ENCODE peak calls at places on chromosomes 5 and 9, in ten cellular contexts. One of them, this sample, is unnamed.

GRCh38 chr9:18755263-18755662 is 277.7 kb downstream of the SAXO1 start:
- DNase-seq in activated T-helper 1 cell treated with Interleukin-2 at 50 U/mL for 16 hours: no peak
- DNase-seq in GM03348: no peak
- DNase-seq in NCI-H774: no peak
- DNase-seq in GM13977: no peak
- DNase-seq in A172: no peak
- DNase-seq in fibroblast of gingiva: no peak
- DNase-seq in left ventricle myocardium inferior: no peak
- DNase-seq in erythroblast: no peak
- DNase-seq in choroid plexus epithelial cell: no peak
- DNase-seq in this sample: no peak

GRCh38 chr5:171975877-171976667 is 30.4 kb downstream of the FBXW11 start:
- DNase-seq in choroid plexus epithelial cell: no peak
- DNase-seq in GM13977: no peak
- DNase-seq in activated T-helper 1 cell treated with Interleukin-2 at 50 U/mL for 16 hours: no peak
- DNase-seq in left ventricle myocardium inferior: no peak
- DNase-seq in NCI-H774: no peak
- DNase-seq in erythroblast: no peak
- DNase-seq in fibroblast of gingiva: no peak
- DNase-seq in A172: no peak
- DNase-seq in GM03348: no peak
- DNase-seq in this sample: no peak

GRCh38 chr5:179284751-179285191 is 60.5 kb downstream of the ADAMTS2 start:
- DNase-seq in fibroblast of gingiva: no peak
- DNase-seq in GM13977: no peak
- DNase-seq in choroid plexus epithelial cell: no peak
- DNase-seq in GM03348: no peak
- DNase-seq in NCI-H774: peak; percentile 75
- DNase-seq in activated T-helper 1 cell treated with Interleukin-2 at 50 U/mL for 16 hours: no peak
- DNase-seq in left ventricle myocardium inferior: peak; percentile 13
- DNase-seq in erythroblast: no peak
- DNase-seq in A172: no peak
- DNase-seq in this sample: no peak

GRCh38 chr9:98240475-98240874 is 15.0 kb downstream of the TBC1D2 start:
- DNase-seq in erythroblast: peak; percentile 63
- DNase-seq in A172: no peak
- DNase-seq in activated T-helper 1 cell treated with Interleukin-2 at 50 U/mL for 16 hours: no peak
- DNase-seq in GM03348: no peak
- DNase-seq in left ventricle myocardium inferior: no peak
- DNase-seq in GM13977: no peak
- DNase-seq in fibroblast of gingiva: no peak
- DNase-seq in NCI-H774: no peak
- DNase-seq in choroid plexus epithelial cell: peak; percentile 29
- DNase-seq in this sample: no peak

GRCh38 chr9:35570709-35571108 is 34.4 kb upstream of the TESK1 start:
- DNase-seq in left ventricle myocardium inferior: no peak
- DNase-seq in GM03348: no peak
- DNase-seq in NCI-H774: no peak
- DNase-seq in activated T-helper 1 cell treated with Interleukin-2 at 50 U/mL for 16 hours: no peak
- DNase-seq in choroid plexus epithelial cell: no peak
- DNase-seq in A172: no peak
- DNase-seq in fibroblast of gingiva: no peak
- DNase-seq in GM13977: no peak
- DNase-seq in erythroblast: no peak
- DNase-seq in this sample: no peak

GRCh38 chr5:35876922-35877321 is 20.2 kb downstream of the IL7R start:
- DNase-seq in A172: peak; percentile 91
- DNase-seq in fibroblast of gingiva: peak; percentile 26
- DNase-seq in NCI-H774: no peak
- DNase-seq in activated T-helper 1 cell treated with Interleukin-2 at 50 U/mL for 16 hours: no peak
- DNase-seq in GM03348: peak; percentile 52
- DNase-seq in choroid plexus epithelial cell: no peak
- DNase-seq in left ventricle myocardium inferior: no peak
- DNase-seq in erythroblast: no peak
- DNase-seq in GM13977: no peak
- DNase-seq in this sample: no peak

GRCh38 chr5:113331201-113331551 is 103.6 kb downstream of the TSSK1B start:
- DNase-seq in fibroblast of gingiva: peak; percentile 76
- DNase-seq in choroid plexus epithelial cell: peak; percentile 70
- DNase-seq in A172: peak; percentile 65
- DNase-seq in GM03348: peak; percentile 11
- DNase-seq in erythroblast: no peak
- DNase-seq in NCI-H774: no peak
- DNase-seq in activated T-helper 1 cell treated with Interleukin-2 at 50 U/mL for 16 hours: no peak
- DNase-seq in left ventricle myocardium inferior: no peak
- DNase-seq in GM13977: no peak
- DNase-seq in this sample: no peak

GRCh38 chr9:124180557-124180956 is 77.2 kb upstream of the NEK6 start:
- DNase-seq in activated T-helper 1 cell treated with Interleukin-2 at 50 U/mL for 16 hours: no peak
- DNase-seq in left ventricle myocardium inferior: peak; percentile 30
- DNase-seq in erythroblast: no peak
- DNase-seq in GM13977: no peak
- DNase-seq in NCI-H774: peak; percentile 43
- DNase-seq in A172: no peak
- DNase-seq in fibroblast of gingiva: peak; percentile 35
- DNase-seq in GM03348: peak; percentile 18
- DNase-seq in choroid plexus epithelial cell: peak; percentile 77
- DNase-seq in this sample: no peak

GRCh38 chr5:102536323-102536928 is 37.6 kb upstream of the SLCO6A1 start:
- DNase-seq in erythroblast: peak; percentile 7
- DNase-seq in choroid plexus epithelial cell: peak; percentile 36
- DNase-seq in activated T-helper 1 cell treated with Interleukin-2 at 50 U/mL for 16 hours: no peak
- DNase-seq in GM13977: no peak
- DNase-seq in fibroblast of gingiva: peak; percentile 4
- DNase-seq in GM03348: peak; percentile 34
- DNase-seq in A172: peak; percentile 18
- DNase-seq in left ventricle myocardium inferior: no peak
- DNase-seq in NCI-H774: no peak
- DNase-seq in this sample: no peak

GRCh38 chr5:108381034-108381954 is 604 bp downstream of the FBXL17 start:
- DNase-seq in NCI-H774: peak; percentile 35
- DNase-seq in fibroblast of gingiva: peak; percentile 73
- DNase-seq in erythroblast: peak; percentile 88
- DNase-seq in A172: peak; percentile 23
- DNase-seq in choroid plexus epithelial cell: peak; percentile 73
- DNase-seq in left ventricle myocardium inferior: peak; percentile 85
- DNase-seq in GM03348: peak; percentile 82
- DNase-seq in GM13977: peak; percentile 77
- DNase-seq in activated T-helper 1 cell treated with Interleukin-2 at 50 U/mL for 16 hours: peak; percentile 76
- DNase-seq in this sample: peak; percentile 75

GRCh38 chr9:75930766-75931311 is 40.4 kb downstream of the PCSK5 start:
- DNase-seq in A172: no peak
- DNase-seq in GM13977: no peak
- DNase-seq in left ventricle myocardium inferior: no peak
- DNase-seq in fibroblast of gingiva: no peak
- DNase-seq in erythroblast: no peak
- DNase-seq in choroid plexus epithelial cell: peak; percentile 17
- DNase-seq in activated T-helper 1 cell treated with Interleukin-2 at 50 U/mL for 16 hours: no peak
- DNase-seq in GM03348: no peak
- DNase-seq in NCI-H774: no peak
- DNase-seq in this sample: no peak

GRCh38 chr9:135320943-135321342 is 158.6 kb upstream of the PPP1R26 start:
- DNase-seq in GM03348: no peak
- DNase-seq in GM13977: no peak
- DNase-seq in choroid plexus epithelial cell: no peak
- DNase-seq in A172: no peak
- DNase-seq in fibroblast of gingiva: no peak
- DNase-seq in erythroblast: no peak
- DNase-seq in activated T-helper 1 cell treated with Interleukin-2 at 50 U/mL for 16 hours: no peak
- DNase-seq in left ventricle myocardium inferior: no peak
- DNase-seq in NCI-H774: no peak
- DNase-seq in this sample: no peak

GRCh38 chr9:18824095-18824666 is 208.8 kb downstream of the SAXO1 start:
- DNase-seq in A172: no peak
- DNase-seq in fibroblast of gingiva: peak; percentile 32
- DNase-seq in GM03348: no peak
- DNase-seq in erythroblast: no peak
- DNase-seq in choroid plexus epithelial cell: peak; percentile 35
- DNase-seq in activated T-helper 1 cell treated with Interleukin-2 at 50 U/mL for 16 hours: no peak
- DNase-seq in GM13977: no peak
- DNase-seq in NCI-H774: peak; percentile 18
- DNase-seq in left ventricle myocardium inferior: no peak
- DNase-seq in this sample: no peak

GRCh38 chr5:151063590-151063989 is 17.2 kb downstream of the TNIP1 start:
- DNase-seq in activated T-helper 1 cell treated with Interleukin-2 at 50 U/mL for 16 hours: no peak
- DNase-seq in GM03348: no peak
- DNase-seq in erythroblast: no peak
- DNase-seq in fibroblast of gingiva: no peak
- DNase-seq in left ventricle myocardium inferior: no peak
- DNase-seq in NCI-H774: no peak
- DNase-seq in GM13977: no peak
- DNase-seq in choroid plexus epithelial cell: peak; percentile 47
- DNase-seq in A172: no peak
- DNase-seq in this sample: no peak

GRCh38 chr5:146884230-146884629 is 5.7 kb upstream of the PPP2R2B start:
- DNase-seq in NCI-H774: no peak
- DNase-seq in A172: no peak
- DNase-seq in GM13977: no peak
- DNase-seq in fibroblast of gingiva: no peak
- DNase-seq in activated T-helper 1 cell treated with Interleukin-2 at 50 U/mL for 16 hours: no peak
- DNase-seq in erythroblast: no peak
- DNase-seq in left ventricle myocardium inferior: no peak
- DNase-seq in choroid plexus epithelial cell: no peak
- DNase-seq in GM03348: no peak
- DNase-seq in this sample: no peak

GRCh38 chr9:87386490-87386889 is 111.2 kb upstream of the DAPK1 start:
- DNase-seq in A172: no peak
- DNase-seq in activated T-helper 1 cell treated with Interleukin-2 at 50 U/mL for 16 hours: no peak
- DNase-seq in NCI-H774: peak; percentile 28
- DNase-seq in erythroblast: no peak
- DNase-seq in choroid plexus epithelial cell: peak; percentile 28
- DNase-seq in left ventricle myocardium inferior: no peak
- DNase-seq in fibroblast of gingiva: no peak
- DNase-seq in GM13977: no peak
- DNase-seq in GM03348: no peak
- DNase-seq in this sample: no peak

GRCh38 chr5:110008131-110008530 is 318.4 kb downstream of the MAN2A1 start:
- DNase-seq in GM03348: no peak
- DNase-seq in A172: no peak
- DNase-seq in activated T-helper 1 cell treated with Interleukin-2 at 50 U/mL for 16 hours: no peak
- DNase-seq in fibroblast of gingiva: no peak
- DNase-seq in GM13977: no peak
- DNase-seq in left ventricle myocardium inferior: no peak
- DNase-seq in erythroblast: no peak
- DNase-seq in NCI-H774: no peak
- DNase-seq in choroid plexus epithelial cell: no peak
- DNase-seq in this sample: no peak

GRCh38 chr5:65041296-65042158 is 272.8 kb downstream of the CWC27 start:
- DNase-seq in GM03348: peak; percentile 64
- DNase-seq in fibroblast of gingiva: no peak
- DNase-seq in A172: no peak
- DNase-seq in GM13977: no peak
- DNase-seq in left ventricle myocardium inferior: no peak
- DNase-seq in erythroblast: no peak
- DNase-seq in choroid plexus epithelial cell: peak; percentile 15
- DNase-seq in NCI-H774: no peak
- DNase-seq in activated T-helper 1 cell treated with Interleukin-2 at 50 U/mL for 16 hours: no peak
- DNase-seq in this sample: no peak

GRCh38 chr9:136223871-136224640 is 19.1 kb upstream of the LHX3 start:
- DNase-seq in activated T-helper 1 cell treated with Interleukin-2 at 50 U/mL for 16 hours: no peak
- DNase-seq in GM13977: no peak
- DNase-seq in NCI-H774: no peak
- DNase-seq in left ventricle myocardium inferior: no peak
- DNase-seq in A172: no peak
- DNase-seq in fibroblast of gingiva: no peak
- DNase-seq in GM03348: no peak
- DNase-seq in choroid plexus epithelial cell: no peak
- DNase-seq in erythroblast: no peak
- DNase-seq in this sample: no peak

GRCh38 chr9:133274236-133275104 is 531 bp downstream of the ABO start:
- DNase-seq in activated T-helper 1 cell treated with Interleukin-2 at 50 U/mL for 16 hours: no peak
- DNase-seq in NCI-H774: no peak
- DNase-seq in fibroblast of gingiva: no peak
- DNase-seq in GM03348: no peak
- DNase-seq in A172: no peak
- DNase-seq in GM13977: no peak
- DNase-seq in choroid plexus epithelial cell: no peak
- DNase-seq in erythroblast: no peak
- DNase-seq in left ventricle myocardium inferior: no peak
- DNase-seq in this sample: no peak

GRCh38 chr5:99005506-99005905 is 76.7 kb upstream of the CHD1 start:
- DNase-seq in NCI-H774: no peak
- DNase-seq in GM13977: no peak
- DNase-seq in activated T-helper 1 cell treated with Interleukin-2 at 50 U/mL for 16 hours: no peak
- DNase-seq in erythroblast: no peak
- DNase-seq in choroid plexus epithelial cell: no peak
- DNase-seq in A172: no peak
- DNase-seq in GM03348: no peak
- DNase-seq in left ventricle myocardium inferior: no peak
- DNase-seq in fibroblast of gingiva: peak; percentile 2
- DNase-seq in this sample: no peak

GRCh38 chr5:149455889-149456409 is 76.9 kb upstream of the IL17B start:
- DNase-seq in erythroblast: peak; percentile 59
- DNase-seq in A172: peak; percentile 86
- DNase-seq in GM13977: no peak
- DNase-seq in NCI-H774: no peak
- DNase-seq in fibroblast of gingiva: peak; percentile 58
- DNase-seq in left ventricle myocardium inferior: peak; percentile 62
- DNase-seq in activated T-helper 1 cell treated with Interleukin-2 at 50 U/mL for 16 hours: no peak
- DNase-seq in choroid plexus epithelial cell: peak; percentile 64
- DNase-seq in GM03348: no peak
- DNase-seq in this sample: no peak